ENCODE peak calls at places on chromosomes 5 and 9, in four cellular contexts. Y is tibial nerve, N is psoas muscle, C is prostate gland. A is an unnamed sample.

GRCh38 chr5:99763021-99763814 is 772.0 kb upstream of the FAM174A start:
- DNase-seq in Y (no peak), N (peak; percentile 35), C (no peak), A (peak; percentile 14)

GRCh38 chr5:74643160-74643562 is 2.6 kb upstream of the ENC1 start:
- DNase-seq in C (no peak), Y (no peak), N (no peak), A (no peak)

GRCh38 chr5:3597002-3597726 is 1.5 kb downstream of the IRX1 start:
- DNase-seq in C (no peak), N (no peak), Y (no peak), A (no peak)

GRCh38 chr9:37082214-37082765 is 38.1 kb upstream of the ZCCHC7 start:
- DNase-seq in C (no peak), Y (no peak), N (no peak), A (no peak)

GRCh38 chr9:88775037-88775471 is 216.2 kb upstream of the S1PR3 start:
- DNase-seq in Y (peak; percentile 73), N (no peak), C (peak; percentile 55), A (no peak)

GRCh38 chr9:110006657-110007056 is 201.3 kb downstream of the C9orf152 start:
- DNase-seq in C (no peak), Y (no peak), N (no peak), A (no peak)

GRCh38 chr9:114388764-114389375 is 1.1 kb upstream of the AKNA start:
- DNase-seq in N (no peak), C (no peak), Y (no peak), A (no peak)

GRCh38 chr5:113253037-113253436 is 181.8 kb downstream of the TSSK1B start:
- DNase-seq in Y (no peak), C (no peak), N (no peak), A (no peak)

GRCh38 chr5:74233571-74233970 is 407.0 kb downstream of the ENC1 start:
- DNase-seq in C (no peak), N (no peak), Y (no peak), A (no peak)

GRCh38 chr9:4666042-4666699 is at the start of gene SPATA6L:
- DNase-seq in N (peak; percentile 80), Y (no peak), C (peak; percentile 75), A (peak; percentile 43)

GRCh38 chr9:4116091-4116581 is 183.7 kb downstream of the GLIS3 start:
- DNase-seq in Y (no peak), N (no peak), C (no peak), A (no peak)

GRCh38 chr5:1130218-1130946 is 18.5 kb upstream of the SLC12A7 start:
- DNase-seq in C (peak; percentile 35), Y (no peak), N (no peak), A (no peak)

GRCh38 chr9:101047848-101048402 is 19.4 kb downstream of the PLPPR1 start:
- DNase-seq in N (no peak), C (no peak), Y (no peak), A (no peak)

GRCh38 chr9:131854334-131854733 is 114.5 kb upstream of the RAPGEF1 start:
- DNase-seq in N (no peak), Y (peak; percentile 10), C (no peak), A (no peak)

GRCh38 chr5:121090822-121091221 is 626.7 kb downstream of the PRR16 start:
- DNase-seq in Y (no peak), C (no peak), N (no peak), A (no peak)

GRCh38 chr5:172451771-172452197 is 2.5 kb downstream of the SH3PXD2B start:
- DNase-seq in C (no peak), N (no peak), Y (peak; percentile 53), A (no peak)

GRCh38 chr5:68711311-68712200 is 382.3 kb upstream of the SLC30A5 start:
- DNase-seq in N (no peak), C (no peak), Y (no peak), A (no peak)

GRCh38 chr5:114055318-114055788 is 306.5 kb upstream of the KCNN2 start:
- DNase-seq in N (peak; percentile 81), C (peak; percentile 9), Y (no peak), A (no peak)

GRCh38 chr5:172872997-172873491 is 39.0 kb downstream of the ERGIC1 start:
- DNase-seq in C (peak; percentile 70), Y (peak; percentile 71), N (peak; percentile 95), A (no peak)

GRCh38 chr5:73617510-73618279 is 8.3 kb upstream of the ARHGEF28 start:
- DNase-seq in Y (no peak), C (no peak), N (no peak), A (no peak)

GRCh38 chr9:109816490-109816889 is 36.5 kb downstream of the PALM2AKAP2 start:
- DNase-seq in Y (peak; percentile 47), N (no peak), C (no peak), A (no peak)

GRCh38 chr9:111099199-111100005 is 61.1 kb upstream of the LPAR1 start:
- DNase-seq in C (no peak), N (no peak), Y (no peak), A (no peak)

GRCh38 chr9:137269231-137269772 is 8.2 kb upstream of the TOR4A start:
- DNase-seq in C (peak; percentile 86), N (peak; percentile 87), Y (no peak), A (no peak)

GRCh38 chr5:71533614-71534013 is 53.5 kb upstream of the MCCC2 start:
- DNase-seq in C (no peak), N (no peak), Y (peak; percentile 10), A (no peak)

GRCh38 chr9:89640391-89640790 is 35.6 kb downstream of the GADD45G start:
- DNase-seq in Y (no peak), N (no peak), C (no peak), A (no peak)

GRCh38 chr9:76026796-76027195 is 136.3 kb downstream of the PCSK5 start:
- DNase-seq in N (no peak), C (no peak), Y (no peak), A (no peak)

GRCh38 chr5:172508471-172509404 is 54.4 kb upstream of the SH3PXD2B start:
- DNase-seq in C (no peak), N (no peak), Y (peak; percentile 3), A (peak; percentile 29)

GRCh38 chr9:79742145-79742820 is 170.5 kb downstream of the TLE4 start:
- DNase-seq in C (no peak), N (no peak), Y (no peak), A (no peak)

GRCh38 chr5:318341-318897 is 3.1 kb upstream of the AHRR start:
- DNase-seq in Y (no peak), N (peak; percentile 23), C (no peak), A (no peak)

GRCh38 chr5:57805732-57806131 is 323.1 kb upstream of the ACTBL2 start:
- DNase-seq in C (no peak), Y (no peak), N (no peak), A (no peak)

GRCh38 chr9:28207657-28208056 is 634.4 kb upstream of the C9orf72 start:
- DNase-seq in Y (no peak), C (no peak), N (no peak), A (no peak)

GRCh38 chr9:6187272-6187671 is 28.3 kb upstream of the IL33 start:
- DNase-seq in C (no peak), Y (no peak), N (no peak), A (no peak)

GRCh38 chr9:6186691-6187090 is 28.9 kb upstream of the IL33 start:
- DNase-seq in C (no peak), N (no peak), Y (no peak), A (no peak)

GRCh38 chr9:6184749-6185645 is 30.6 kb upstream of the IL33 start:
- DNase-seq in Y (peak; percentile 41), N (no peak), C (no peak), A (no peak)

GRCh38 chr9:6188906-6189305 is 26.7 kb upstream of the IL33 start:
- DNase-seq in Y (no peak), N (no peak), C (no peak), A (no peak)

GRCh38 chr9:6183227-6183551 is 32.4 kb upstream of the IL33 start:
- DNase-seq in Y (no peak), C (no peak), N (no peak), A (no peak)
- H3K4me3 ChIP-seq in Y (no peak overlapping the region), C (no peak overlapping the region), N (no peak overlapping the region), A (no peak overlapping the region)

DNA sequence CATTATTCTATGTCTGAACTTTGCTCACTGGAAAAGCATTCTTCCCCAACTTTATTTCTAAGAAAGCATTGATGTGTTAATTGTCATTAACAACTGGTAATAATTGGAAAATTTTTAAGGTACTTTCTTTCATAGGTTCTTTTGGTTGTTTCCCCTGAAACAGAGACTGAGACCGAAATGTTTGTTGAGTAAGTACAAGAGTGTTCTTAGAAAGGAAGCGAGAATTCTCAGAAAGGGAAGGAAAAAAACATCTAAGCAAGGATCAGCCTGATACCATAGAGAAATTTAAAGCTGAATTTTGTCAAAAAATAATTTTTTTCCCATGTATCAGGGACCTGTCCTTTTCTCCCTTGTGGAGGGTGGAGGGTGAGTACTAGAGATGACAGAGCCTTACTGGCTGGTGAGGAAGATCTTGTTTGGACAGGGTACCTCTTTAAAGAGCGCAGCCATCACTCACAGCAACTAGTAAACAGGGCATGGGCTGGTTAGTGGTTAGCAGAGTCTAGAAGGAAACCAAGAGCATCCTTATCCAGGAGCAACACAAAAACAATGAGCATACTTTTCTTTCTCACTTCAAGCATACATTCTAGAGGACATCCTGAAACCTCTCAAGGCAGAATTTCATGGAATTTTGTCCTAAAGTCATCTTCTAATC is 898.5 kb downstream of the DNAH5 start:
- DNase-seq in C (no peak), Y (no peak), N (no peak), A (no peak)
- H3K9me3 ChIP-seq in C (no peaks in the 10 kb centered on the region), Y (no peaks in the 10 kb centered on the region), N (peaks cover 4% of the 10 kb centered on the region), A (no peaks in the 10 kb centered on the region)

GRCh38 chr9:86660146-86660545 is 287.2 kb downstream of the GAS1 start:
- DNase-seq in C (no peak), Y (no peak), N (no peak), A (no peak)

GRCh38 chr9:86663905-86664304 is 283.4 kb downstream of the GAS1 start:
- DNase-seq in Y (no peak), N (no peak), C (no peak), A (no peak)

GRCh38 chr9:86664603-86665002 is 282.7 kb downstream of the GAS1 start:
- DNase-seq in N (no peak), C (no peak), Y (no peak), A (no peak)

GRCh38 chr9:86659413-86660046 is 287.8 kb downstream of the GAS1 start:
- DNase-seq in N (no peak), Y (no peak), C (no peak), A (no peak)

GRCh38 chr9:86662890-86663468 is 284.3 kb downstream of the GAS1 start:
- DNase-seq in C (no peak), Y (no peak), N (no peak), A (no peak)
- TF ChIP-seq CTCF in C (no peak), Y (no peak), N (no peak), A (no peak)

GRCh38 chr5:45542421-45542820 is 153.8 kb downstream of the HCN1 start:
- DNase-seq in N (no peak), Y (no peak), C (no peak), A (no peak)
- H3K4me3 ChIP-seq in N (no peak overlapping the region), Y (no peak overlapping the region), C (no peak overlapping the region), A (no peak overlapping the region)

DNA sequence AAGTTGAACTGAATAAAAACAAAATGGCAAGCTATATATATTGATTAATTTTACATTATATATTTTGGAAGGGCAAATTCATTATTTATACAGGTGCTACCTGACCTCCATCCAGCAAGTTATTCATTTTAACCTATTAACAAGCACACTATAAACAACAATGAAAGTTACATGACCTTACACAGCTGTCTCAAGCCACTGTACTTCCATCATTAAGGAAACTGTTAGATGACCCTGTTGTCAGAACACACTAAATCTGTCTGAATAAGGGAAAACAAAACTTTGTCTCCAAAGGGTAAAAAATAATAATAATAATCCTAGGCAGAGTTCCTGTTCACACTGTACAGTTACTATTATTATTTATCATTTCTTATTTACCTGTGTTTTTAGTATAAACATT is 44.0 kb downstream of the NFIB start:
- DNase-seq in Y (no peak), C (no peak), N (no peak), A (no peak)
- H3K9me3 ChIP-seq in Y (no peaks in the 10 kb centered on the region), C (no peaks in the 10 kb centered on the region), N (no peaks in the 10 kb centered on the region), A (no peaks in the 10 kb centered on the region)